ENCODE peak calls at places on chromosomes 4 and X, in four cellular contexts. One of them, this sample, is unnamed. For H3K4me1, the result is how much of the 10 kb centered on the place peaks cover.

GRCh38 chrX:153158319-153158718 is 20.8 kb upstream of the MAGEA1 start:
- DNase-seq in K562: no peak
- DNase-seq in HCT116: no peak
- DNase-seq in HepG2: no peak
- DNase-seq in this sample: no peak

GRCh38 chrX:65635371-65635770 is 32.1 kb upstream of the MSN start:
- DNase-seq in HepG2: no peak
- DNase-seq in HCT116: no peak
- DNase-seq in K562: no peak
- DNase-seq in this sample: no peak

GRCh38 chr4:111775908-111776307 is 369.3 kb upstream of the FAM241A start:
- DNase-seq in HCT116: no peak
- DNase-seq in HepG2: no peak
- DNase-seq in K562: no peak
- DNase-seq in this sample: no peak

GRCh38 chr4:6892190-6892908 is 17.3 kb upstream of the TBC1D14 start:
- DNase-seq in HepG2: peak
- DNase-seq in K562: peak
- DNase-seq in HCT116: no peak
- DNase-seq in this sample: no peak

GRCh38 chr4:173189117-173189693 is 20.6 kb downstream of the GALNT7 start:
- DNase-seq in HepG2: no peak
- DNase-seq in HCT116: no peak
- DNase-seq in K562: no peak
- DNase-seq in this sample: no peak

GRCh38 chrX:3160771-3161170 is 119.5 kb downstream of the ARSF start:
- DNase-seq in K562: no peak
- DNase-seq in HCT116: no peak
- DNase-seq in HepG2: no peak
- DNase-seq in this sample: no peak

GRCh38 chr4:153676491-153676890 is 7.6 kb upstream of the TLR2 start:
- DNase-seq in K562: no peak
- DNase-seq in HepG2: no peak
- DNase-seq in HCT116: no peak
- DNase-seq in this sample: no peak

GRCh38 chrX:31540313-31540712 is 468.5 kb upstream of the FTHL17 start:
- DNase-seq in HCT116: no peak
- DNase-seq in HepG2: no peak
- DNase-seq in K562: no peak
- DNase-seq in this sample: no peak

GRCh38 chrX:1475881-1476280 is 23.2 kb upstream of the ASMTL start:
- DNase-seq in HepG2: no peak
- DNase-seq in HCT116: no peak
- DNase-seq in K562: no peak
- DNase-seq in this sample: no peak

GRCh38 chrX:65601530-65602281 is 65.7 kb upstream of the MSN start:
- DNase-seq in HCT116: no peak
- DNase-seq in HepG2: peak
- DNase-seq in K562: no peak
- DNase-seq in this sample: no peak

GRCh38 chrX:138771042-138771441 is 59.5 kb upstream of the FGF13 start:
- DNase-seq in HCT116: no peak
- DNase-seq in HepG2: no peak
- DNase-seq in K562: no peak
- DNase-seq in this sample: no peak

GRCh38 chr4:22462693-22463092 is 53.2 kb downstream of the ADGRA3 start:
- DNase-seq in HepG2: no peak
- DNase-seq in K562: no peak
- DNase-seq in HCT116: no peak
- DNase-seq in this sample: no peak

GRCh38 chr4:127012549-127012948 is 620.2 kb upstream of the INTU start:
- DNase-seq in HCT116: no peak
- DNase-seq in K562: no peak
- DNase-seq in HepG2: no peak
- DNase-seq in this sample: no peak

GRCh38 chr4:139030614-139031235 is 15.1 kb downstream of the NOCT start:
- DNase-seq in K562: peak
- DNase-seq in HepG2: peak
- DNase-seq in HCT116: peak
- DNase-seq in this sample: peak

GRCh38 chrX:15142084-15142715 is 127.7 kb downstream of the ASB9 start:
- DNase-seq in HepG2: peak
- DNase-seq in HCT116: no peak
- DNase-seq in K562: no peak
- DNase-seq in this sample: no peak

GRCh38 chrX:34300871-34301270 is 168.8 kb upstream of the FAM47A start:
- DNase-seq in K562: peak
- DNase-seq in HepG2: peak
- DNase-seq in HCT116: peak
- DNase-seq in this sample: peak

GRCh38 chrX:3403748-3404147 is 57.3 kb upstream of the MXRA5 start:
- DNase-seq in K562: no peak
- DNase-seq in HCT116: no peak
- DNase-seq in HepG2: no peak
- DNase-seq in this sample: no peak

GRCh38 chr4:113773014-113773413 is 11.5 kb upstream of the CAMK2D start:
- DNase-seq in HCT116: no peak
- DNase-seq in HepG2: no peak
- DNase-seq in K562: no peak
- DNase-seq in this sample: no peak

GRCh38 chr4:121668368-121669162 is 28.2 kb downstream of the ANXA5 start:
- DNase-seq in HCT116: no peak
- DNase-seq in HepG2: no peak
- DNase-seq in K562: no peak
- DNase-seq in this sample: no peak

GRCh38 chr4:1045193-1045594 is 33.8 kb downstream of the FGFRL1 start:
- DNase-seq in HepG2: no peak
- DNase-seq in K562: no peak
- DNase-seq in HCT116: no peak
- DNase-seq in this sample: no peak

GRCh38 chr4:147831452-147832192 is 99.7 kb downstream of the ARHGAP10 start:
- DNase-seq in HCT116: peak
- DNase-seq in K562: no peak
- DNase-seq in HepG2: no peak
- DNase-seq in this sample: peak

GRCh38 chrX:40157228-40158035 is 59.7 kb upstream of the BCOR start:
- DNase-seq in HCT116: no peak
- DNase-seq in HepG2: no peak
- DNase-seq in K562: no peak
- DNase-seq in this sample: no peak

GRCh38 chr4:128768373-128768996 is 41.0 kb upstream of the JADE1 start:
- DNase-seq in K562: peak
- DNase-seq in HepG2: no peak
- DNase-seq in HCT116: no peak
- DNase-seq in this sample: no peak

GRCh38 chrX:103584606-103585005 is 709 bp upstream of the TCEAL4 start:
- DNase-seq in K562: no peak
- DNase-seq in HCT116: no peak
- DNase-seq in HepG2: no peak
- DNase-seq in this sample: no peak

GRCh38 chr4:25133132-25133531 is 27.1 kb downstream of the SEPSECS start:
- DNase-seq in K562: no peak
- DNase-seq in HCT116: no peak
- DNase-seq in HepG2: peak
- DNase-seq in this sample: no peak

GRCh38 chr4:6071959-6072720 is 53.9 kb upstream of the C4orf50 start:
- DNase-seq in HepG2: no peak
- DNase-seq in K562: no peak
- DNase-seq in HCT116: no peak
- DNase-seq in this sample: no peak

GRCh38 chr4:33518852-33519251 is 2725.5 kb downstream of the ARAP2 start:
- DNase-seq in HCT116: no peak
- DNase-seq in K562: no peak
- DNase-seq in HepG2: no peak
- DNase-seq in this sample: no peak

GRCh38 chrX:40154853-40155616 is 57.3 kb upstream of the BCOR start:
- DNase-seq in HCT116: no peak
- DNase-seq in HepG2: peak
- DNase-seq in K562: peak
- DNase-seq in this sample: no peak

GRCh38 chrX:87727615-87728014 is 210.0 kb downstream of the KLHL4 start:
- DNase-seq in K562: no peak
- DNase-seq in HepG2: no peak
- DNase-seq in HCT116: no peak
- DNase-seq in this sample: no peak

GRCh38 chrX:40418413-40419195 is 162.2 kb upstream of the ATP6AP2 start:
- DNase-seq in HepG2: no peak
- DNase-seq in HCT116: no peak
- DNase-seq in K562: no peak
- DNase-seq in this sample: no peak

GRCh38 chr4:153639556-153640475 is 44.3 kb upstream of the TLR2 start:
- DNase-seq in K562: no peak
- DNase-seq in HepG2: peak
- DNase-seq in HCT116: no peak
- DNase-seq in this sample: no peak

GRCh38 chrX:133350751-133351150 is 64.5 kb downstream of the GPC4 start:
- DNase-seq in HCT116: no peak
- DNase-seq in K562: no peak
- DNase-seq in HepG2: no peak
- DNase-seq in this sample: no peak

GRCh38 chr4:87240341-87240740 is 19.9 kb upstream of the KLHL8 start:
- DNase-seq in HepG2: no peak
- DNase-seq in K562: no peak
- DNase-seq in HCT116: no peak
- DNase-seq in this sample: no peak

GRCh38 chr4:185108185-185108584 is 34.9 kb upstream of the SLC25A4 start:
- DNase-seq in HepG2: no peak
- DNase-seq in HCT116: no peak
- DNase-seq in K562: no peak
- DNase-seq in this sample: no peak

GRCh38 chr4:41256740-41257256 is at the start of gene UCHL1:
- DNase-seq in HCT116: no peak
- DNase-seq in K562: no peak
- DNase-seq in HepG2: no peak
- DNase-seq in this sample: no peak
- TF ChIP-seq POLR2AphosphoS5 in HCT116: no peak
- TF ChIP-seq POLR2AphosphoS5 in K562: no peak
- TF ChIP-seq POLR2AphosphoS5 in HepG2: no peak
- TF ChIP-seq POLR2AphosphoS5 in this sample: no peak

DNA sequence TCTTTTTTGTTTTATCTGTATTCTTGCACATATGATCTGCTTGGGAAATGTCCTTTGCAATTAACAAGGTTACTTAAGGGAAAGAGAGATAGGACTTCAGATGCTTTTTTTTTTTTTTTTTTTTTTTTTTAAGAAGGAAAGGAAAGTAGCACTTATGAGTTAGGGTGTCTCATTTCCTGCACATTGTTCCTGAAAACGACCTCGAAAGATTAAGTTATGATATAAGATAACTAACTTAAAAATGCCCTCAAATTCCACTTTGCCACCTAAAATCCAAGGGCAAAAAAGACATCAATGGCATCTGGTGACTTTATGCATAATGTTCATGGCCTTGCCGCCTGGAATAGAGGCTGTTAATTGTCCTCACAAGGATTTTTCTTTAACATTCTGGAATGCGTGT is 44.9 kb downstream of the PCDH7 start:
- DNase-seq in K562: no peak
- DNase-seq in HCT116: no peak
- DNase-seq in HepG2: no peak
- DNase-seq in this sample: no peak
- H3K4me1 ChIP-seq in K562: under half
- H3K4me1 ChIP-seq in HCT116: half or more
- H3K4me1 ChIP-seq in HepG2: under half
- H3K4me1 ChIP-seq in this sample: under half

DNA sequence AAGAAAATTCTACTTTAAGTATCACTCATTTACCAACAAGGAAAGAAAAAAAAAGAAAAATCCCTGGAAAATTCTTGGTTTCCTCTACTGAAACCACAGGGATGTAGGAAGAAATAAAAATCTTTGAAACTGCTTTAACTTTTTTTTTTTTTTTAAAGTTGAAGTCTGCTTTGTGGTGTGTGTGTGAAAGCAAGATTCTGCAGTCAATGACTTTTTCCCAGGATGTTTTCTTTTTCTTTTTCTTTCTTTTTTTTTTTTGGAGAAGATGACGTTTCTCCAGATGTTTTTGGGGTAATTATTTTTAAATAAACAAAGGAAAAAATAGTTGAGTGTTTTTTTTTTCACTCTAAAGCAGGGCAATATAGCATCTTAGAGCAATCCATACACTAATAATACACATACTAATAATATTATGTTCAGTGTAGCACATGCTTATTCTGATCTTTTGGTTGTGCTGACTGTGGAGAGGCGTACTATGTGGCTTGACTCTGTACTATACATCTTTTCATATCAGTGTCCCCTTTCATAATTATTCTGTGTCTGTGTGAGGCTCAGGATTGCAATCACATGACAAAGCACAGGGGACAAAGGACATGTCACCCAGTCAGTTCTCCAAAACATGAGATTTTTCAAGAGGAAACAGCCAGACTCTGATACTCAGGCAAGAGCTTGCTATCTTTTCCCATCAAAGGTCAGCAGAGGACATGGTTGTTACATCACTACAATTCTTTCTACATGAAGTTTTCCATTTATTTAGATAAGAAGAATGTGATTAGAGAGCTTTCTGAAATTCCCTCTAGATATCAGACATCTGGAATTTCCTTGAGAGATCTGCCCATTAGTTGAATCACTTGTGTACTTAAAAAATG is 111.0 kb downstream of the PDE5A start:
- DNase-seq in HepG2: peak
- DNase-seq in HCT116: no peak
- DNase-seq in K562: no peak
- DNase-seq in this sample: no peak
- TF ChIP-seq TCF7L2 in HepG2: no peak
- TF ChIP-seq TCF7L2 in HCT116: no peak
- TF ChIP-seq TCF7L2 in K562: no peak
- TF ChIP-seq TCF7L2 in this sample: no peak

GRCh38 chr4:187271848-187272247 is 548.2 kb upstream of the FAT1 start:
- DNase-seq in K562: no peak
- DNase-seq in HCT116: no peak
- DNase-seq in HepG2: no peak
- DNase-seq in this sample: no peak

GRCh38 chr4:187268940-187269339 is 545.3 kb upstream of the FAT1 start:
- DNase-seq in HepG2: peak
- DNase-seq in K562: no peak
- DNase-seq in HCT116: no peak
- DNase-seq in this sample: no peak

GRCh38 chr4:187270154-187270553 is 546.5 kb upstream of the FAT1 start:
- DNase-seq in K562: no peak
- DNase-seq in HepG2: no peak
- DNase-seq in HCT116: no peak
- DNase-seq in this sample: no peak
- TF ChIP-seq POLR2AphosphoS5 in K562: no peak
- TF ChIP-seq POLR2AphosphoS5 in HepG2: no peak
- TF ChIP-seq POLR2AphosphoS5 in HCT116: no peak
- TF ChIP-seq POLR2AphosphoS5 in this sample: no peak